ENCODE peak calls at places on chromosomes 2 and 18, in five cellular contexts. U is thyroid gland; B is Peyer's patch; F is transverse colon; H is effector memory CD4-positive, alpha-beta T cell. G is an unnamed sample.

GRCh38 chr2:99478632-99479031 is 11.2 kb downstream of the REV1 start:
- DNase-seq in U (no peak), F (no peak), H (no peak), B (no peak), G (no peak)

GRCh38 chr2:239946570-239947311 is 78.4 kb downstream of the NDUFA10 start:
- DNase-seq in F (no peak), H (no peak), U (no peak), B (peak), G (no peak)

GRCh38 chr2:183063083-183063482 is 15.5 kb upstream of the DUSP19 start:
- DNase-seq in H (no peak), B (no peak), F (no peak), U (no peak), G (no peak)

GRCh38 chr2:232538671-232539070 is 821 bp upstream of the CHRNG start:
- DNase-seq in F (no peak), B (peak), H (no peak), U (no peak), G (no peak)

GRCh38 chr18:74825460-74825859 is 227.8 kb downstream of the ZNF407 start:
- DNase-seq in F (no peak), H (no peak), B (no peak), U (no peak), G (no peak)

GRCh38 chr2:71801969-71802368 is 345.7 kb downstream of the CYP26B1 start:
- DNase-seq in B (no peak), U (peak), H (no peak), F (peak), G (peak)

GRCh38 chr18:6504605-6505510 is 90.1 kb upstream of the L3MBTL4 start:
- DNase-seq in B (no peak), F (no peak), U (peak), H (no peak), G (no peak)

GRCh38 chr2:1497122-1497611 is 83.9 kb downstream of the TPO start:
- DNase-seq in U (peak), B (peak), F (no peak), H (no peak), G (no peak)

GRCh38 chr2:176117823-176118376 is 1.3 kb downstream of the HOXD10 start:
- DNase-seq in H (no peak), F (no peak), U (no peak), B (no peak), G (no peak)
- H3K27ac ChIP-seq in H (no peak), F (no peak), U (no peak), B (no peak), G (no peak)

DNA sequence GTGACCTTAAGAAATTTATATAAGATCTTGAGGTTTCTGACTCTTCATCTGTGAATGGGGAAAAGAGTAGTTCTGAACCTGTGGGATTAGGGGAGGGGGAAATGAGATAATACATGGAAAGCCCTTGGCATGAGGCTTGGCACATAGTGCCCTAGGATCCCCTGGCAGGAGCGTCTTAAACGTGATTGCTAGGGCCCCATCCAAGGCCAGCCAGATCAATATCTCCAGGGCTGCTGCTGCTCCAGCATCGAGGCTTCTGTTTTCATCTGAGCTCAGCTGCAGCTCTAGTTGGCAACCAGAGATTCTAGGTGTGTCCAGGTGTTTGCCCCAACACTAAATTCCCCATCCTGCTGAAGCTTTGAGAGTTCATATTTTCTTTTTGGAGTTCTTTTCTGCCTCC is 71.0 kb downstream of the IL1R2 start:
- DNase-seq in F (no peak), B (no peak), H (no peak), U (no peak), G (no peak)
- H3K27ac ChIP-seq in F (peak), B (peak), H (no peak), U (no peak), G (no peak)

GRCh38 chr2:43087413-43087812 is 139.0 kb downstream of the ZFP36L2 start:
- DNase-seq in F (no peak), U (no peak), H (no peak), B (no peak), G (no peak)

GRCh38 chr2:43086451-43087221 is 139.8 kb downstream of the ZFP36L2 start:
- DNase-seq in F (peak), H (no peak), B (peak), U (peak), G (no peak)

GRCh38 chr2:43084699-43085091 is 141.7 kb downstream of the ZFP36L2 start:
- DNase-seq in B (peak), H (no peak), F (no peak), U (peak), G (no peak)

GRCh38 chr2:43090317-43090716 is 136.1 kb downstream of the ZFP36L2 start:
- DNase-seq in U (no peak), H (no peak), B (no peak), F (no peak), G (no peak)

DNA sequence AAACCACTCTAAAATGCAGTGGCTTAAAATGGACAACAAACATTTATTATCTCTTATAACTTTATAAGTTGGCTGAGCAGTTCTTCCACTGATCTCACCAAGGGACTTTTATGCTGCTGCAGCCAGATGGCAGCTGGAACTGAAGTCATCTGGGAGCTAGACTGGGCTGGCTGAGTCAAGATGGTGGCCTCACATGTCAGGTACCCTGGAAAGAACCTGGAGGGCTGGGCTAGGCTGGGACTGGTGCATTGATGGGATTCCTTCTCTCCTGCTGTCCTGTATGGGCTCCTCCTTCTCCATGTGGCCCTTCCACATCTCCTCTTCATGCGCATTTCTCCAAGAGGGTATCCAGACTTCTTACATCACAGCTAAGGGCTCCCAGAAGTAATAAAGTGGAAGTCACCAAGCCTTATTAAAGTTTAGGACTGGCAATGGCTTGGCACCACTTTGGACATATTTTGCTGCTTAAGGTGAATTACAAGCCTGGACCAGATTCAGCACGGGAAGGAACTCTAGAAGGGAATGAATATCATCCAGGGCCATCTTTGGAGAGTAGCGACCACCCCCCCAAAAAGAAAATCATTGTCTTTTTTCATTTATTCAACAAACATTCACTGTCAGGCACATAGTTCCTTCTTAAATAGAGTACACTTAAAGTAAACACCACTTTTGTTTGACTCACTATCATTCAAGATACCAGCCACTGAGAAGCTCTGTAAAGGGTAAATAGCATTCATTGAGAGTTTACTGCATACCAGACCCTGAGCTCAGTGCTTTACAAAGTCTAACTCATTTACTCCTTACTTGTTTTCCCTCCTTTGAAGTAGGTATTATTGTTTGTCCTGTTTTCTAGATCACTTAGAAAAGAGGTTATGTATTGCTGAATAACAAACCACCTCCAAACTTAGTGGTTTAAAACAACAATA is 138.0 kb downstream of the ZFP36L2 start:
- DNase-seq in B (no peak), H (no peak), F (no peak), U (no peak), G (no peak)
- H3K27ac ChIP-seq in B (no peak), H (no peak), F (peak), U (no peak), G (no peak)

DNA sequence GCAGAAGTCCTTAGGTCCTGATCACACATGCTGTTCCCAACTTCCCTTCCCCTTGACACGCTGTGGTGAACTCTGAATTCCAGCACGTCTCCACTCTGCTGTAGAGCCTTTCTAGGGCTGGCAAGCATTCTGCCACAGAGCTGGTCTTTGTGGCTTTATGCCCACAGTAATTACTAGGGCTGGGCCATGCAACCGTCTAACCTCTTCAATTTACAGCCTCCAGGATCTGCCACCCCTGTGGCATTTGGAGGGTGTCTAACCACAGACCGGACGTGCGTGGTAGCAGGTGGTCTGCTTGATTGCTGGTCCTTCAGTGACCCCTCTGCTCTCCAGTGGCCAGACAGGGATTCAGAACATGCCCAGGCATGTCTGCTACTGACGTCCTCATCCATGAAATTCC is 43.1 kb upstream of the TGFA start:
- DNase-seq in F (peak), H (no peak), U (peak), B (no peak), G (no peak)
- H3K27ac ChIP-seq in F (no peak), H (no peak), U (peak), B (no peak), G (no peak)

GRCh38 chr2:147389218-147389617 is 455.6 kb upstream of the ACVR2A start:
- DNase-seq in U (no peak), H (no peak), B (no peak), F (no peak), G (no peak)
- H3K27ac ChIP-seq in U (no peak), H (no peak), B (no peak), F (no peak), G (no peak)

GRCh38 chr2:54624611-54625071 is 98.8 kb upstream of the EML6 start:
- DNase-seq in U (no peak), H (no peak), B (no peak), F (no peak), G (no peak)
- H3K27ac ChIP-seq in U (peak), H (no peak), B (no peak), F (peak), G (no peak)

DNA sequence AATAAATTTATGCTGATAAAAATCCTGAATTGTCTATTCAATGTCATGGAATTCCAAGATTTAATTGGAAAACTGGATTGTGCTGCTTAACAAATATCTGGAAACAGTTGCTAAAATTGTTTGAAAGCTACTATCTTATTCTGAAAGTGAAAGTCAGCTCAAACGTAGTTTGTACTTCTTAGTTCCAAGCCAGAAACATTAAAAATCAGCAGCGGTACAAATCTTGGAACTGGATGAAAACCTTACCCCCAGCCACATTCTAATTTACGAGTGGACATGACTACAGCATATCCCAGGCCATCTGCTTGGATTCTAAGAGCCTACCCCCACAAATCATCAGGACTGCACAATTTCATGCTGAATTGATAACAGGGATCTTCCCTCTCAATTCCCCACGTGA is 158.6 kb upstream of the NCKAP5 start:
- DNase-seq in H (no peak), F (no peak), U (no peak), B (no peak), G (no peak)
- H3K27ac ChIP-seq in H (no peak), F (no peak), U (no peak), B (no peak), G (no peak)

GRCh38 chr2:64275174-64275466 is 130.9 kb upstream of the PELI1 start:
- DNase-seq in B (no peak), U (no peak), H (no peak), F (no peak), G (no peak)

GRCh38 chr2:64273524-64274398 is 129.5 kb upstream of the PELI1 start:
- DNase-seq in B (peak), F (peak), H (no peak), U (peak), G (no peak)

GRCh38 chr2:64276417-64277095 is 132.3 kb upstream of the PELI1 start:
- DNase-seq in H (no peak), B (no peak), F (no peak), U (peak), G (no peak)

GRCh38 chr2:64277101-64277849 is 133.1 kb upstream of the PELI1 start:
- DNase-seq in F (no peak), H (no peak), U (no peak), B (no peak), G (peak)

GRCh38 chr2:64274399-64275173 is 130.4 kb upstream of the PELI1 start:
- DNase-seq in H (no peak), U (no peak), F (no peak), B (no peak), G (no peak)
- H3K27ac ChIP-seq in H (no peak), U (no peak), F (peak), B (peak), G (peak)